ENCODE peak calls at places on chromosome 7, in nine cellular contexts. R is EL, Y is ureter, O is amniotic stem cell, P is iris pigment epithelial cell, N is aorta, L is progenitor cell of endocrine pancreas, Q is non-pigmented ciliary epithelial cell, K is breast epithelium. T is an unnamed sample.

GRCh38 chr7:2507917-2508306 is 11.7 kb upstream of the LFNG start:
- DNase-seq in Y (no peak), R (no peak), Q (no peak), K (no peak), L (no peak), P (no peak), O (no peak), N (no peak), T (no peak)

GRCh38 chr7:124497209-124497608 is 268.4 kb downstream of the GPR37 start:
- DNase-seq in K (no peak), Q (no peak), P (no peak), Y (no peak), R (no peak), L (no peak), O (no peak), N (no peak), T (no peak)

GRCh38 chr7:80047856-80048459 is 86.7 kb upstream of the GNAI1 start:
- DNase-seq in L (no peak), P (peak; percentile 11), Q (no peak), N (no peak), K (no peak), R (no peak), Y (no peak), O (peak; percentile 3), T (no peak)

GRCh38 chr7:16271990-16272665 is 149.2 kb downstream of the CRPPA start:
- DNase-seq in R (peak; percentile 15), Y (no peak), O (no peak), Q (peak; percentile 38), K (no peak), N (no peak), P (peak; percentile 59), L (no peak), T (no peak)

GRCh38 chr7:70097639-70098038 is 499.4 kb downstream of the AUTS2 start:
- DNase-seq in O (no peak), K (no peak), Q (no peak), R (no peak), L (no peak), N (no peak), P (no peak), Y (no peak), T (no peak)

GRCh38 chr7:114917211-114917839 is 4.6 kb upstream of the MDFIC start:
- DNase-seq in Y (no peak), Q (no peak), L (no peak), P (no peak), O (no peak), R (no peak), K (no peak), N (no peak), T (no peak)

GRCh38 chr7:28958235-28958945 is at the start of gene TRIL:
- DNase-seq in P (peak; percentile 75), R (peak; percentile 53), O (peak; percentile 3), N (peak; percentile 90), L (peak; percentile 30), K (peak; percentile 77), Y (peak; percentile 79), Q (no peak), T (peak; percentile 97)

GRCh38 chr7:128909605-128910568 is 622 bp downstream of the KCP start:
- DNase-seq in K (no peak), Q (no peak), L (no peak), N (peak; percentile 77), O (no peak), R (peak; percentile 70), Y (no peak), P (peak; percentile 25), T (peak; percentile 96)

GRCh38 chr7:35869810-35870209 is 69.0 kb downstream of the SEPTIN7 start:
- DNase-seq in K (no peak), R (peak; percentile 62), Q (no peak), O (no peak), Y (no peak), N (no peak), P (peak; percentile 44), L (no peak), T (no peak)

GRCh38 chr7:98802088-98802780 is 67.6 kb downstream of the TMEM130 start:
- DNase-seq in R (peak; percentile 68), L (no peak), P (peak; percentile 17), Y (no peak), Q (peak; percentile 6), O (no peak), N (peak; percentile 91), K (no peak), T (peak; percentile 91)

GRCh38 chr7:108537229-108537628 is 11.3 kb upstream of the PNPLA8 start:
- DNase-seq in Q (no peak), N (no peak), O (no peak), Y (no peak), L (no peak), P (no peak), K (no peak), R (no peak), T (no peak)

GRCh38 chr7:7884855-7885254 is 83.7 kb upstream of the GLCCI1 start:
- DNase-seq in P (peak; percentile 16), R (no peak), Q (peak; percentile 15), Y (no peak), O (no peak), N (no peak), K (no peak), L (no peak), T (no peak)